ENCODE peak calls at places on chromosomes 12 and 14, in six cellular contexts. One of them, this sample, is unnamed.

GRCh38 chr12:18747960-18748359 is 10.0 kb downstream of the CAPZA3 start:
- DNase-seq in endothelial cell: no peak
- DNase-seq in breast epithelium: no peak
- DNase-seq in NCI-H1417 treated with DMSO at 0.1 percent for 48 hours: no peak
- DNase-seq in BJ: peak
- DNase-seq in lower leg skin: no peak
- DNase-seq in this sample: no peak

GRCh38 chr12:83389237-83389996 is 702.7 kb downstream of the TMTC2 start:
- DNase-seq in NCI-H1417 treated with DMSO at 0.1 percent for 48 hours: no peak
- DNase-seq in endothelial cell: peak
- DNase-seq in lower leg skin: no peak
- DNase-seq in BJ: no peak
- DNase-seq in breast epithelium: no peak
- DNase-seq in this sample: peak

GRCh38 chr14:93375673-93376156 is 28.7 kb downstream of the COX8C start:
- DNase-seq in lower leg skin: no peak
- DNase-seq in NCI-H1417 treated with DMSO at 0.1 percent for 48 hours: no peak
- DNase-seq in BJ: no peak
- DNase-seq in breast epithelium: no peak
- DNase-seq in endothelial cell: no peak
- DNase-seq in this sample: no peak

GRCh38 chr12:132812631-132813305 is 15.9 kb downstream of the GOLGA3 start:
- DNase-seq in breast epithelium: no peak
- DNase-seq in NCI-H1417 treated with DMSO at 0.1 percent for 48 hours: no peak
- DNase-seq in BJ: no peak
- DNase-seq in endothelial cell: no peak
- DNase-seq in lower leg skin: no peak
- DNase-seq in this sample: no peak

GRCh38 chr12:95648990-95649791 is 97.9 kb upstream of the USP44 start:
- DNase-seq in BJ: peak
- DNase-seq in breast epithelium: no peak
- DNase-seq in lower leg skin: no peak
- DNase-seq in NCI-H1417 treated with DMSO at 0.1 percent for 48 hours: no peak
- DNase-seq in endothelial cell: no peak
- DNase-seq in this sample: no peak

GRCh38 chr14:99117671-99118045 is 154.3 kb downstream of the BCL11B start:
- DNase-seq in BJ: no peak
- DNase-seq in endothelial cell: no peak
- DNase-seq in lower leg skin: no peak
- DNase-seq in breast epithelium: no peak
- DNase-seq in NCI-H1417 treated with DMSO at 0.1 percent for 48 hours: no peak
- DNase-seq in this sample: no peak

GRCh38 chr12:83665755-83666154 is 979.0 kb downstream of the TMTC2 start:
- DNase-seq in NCI-H1417 treated with DMSO at 0.1 percent for 48 hours: no peak
- DNase-seq in breast epithelium: no peak
- DNase-seq in endothelial cell: no peak
- DNase-seq in lower leg skin: no peak
- DNase-seq in BJ: no peak
- DNase-seq in this sample: no peak

GRCh38 chr14:60090864-60091519 is 731 bp upstream of the PCNX4 start:
- DNase-seq in breast epithelium: no peak
- DNase-seq in NCI-H1417 treated with DMSO at 0.1 percent for 48 hours: no peak
- DNase-seq in lower leg skin: no peak
- DNase-seq in BJ: no peak
- DNase-seq in endothelial cell: no peak
- DNase-seq in this sample: no peak

GRCh38 chr14:31902002-31902401 is 175.1 kb upstream of the ARHGAP5 start:
- DNase-seq in NCI-H1417 treated with DMSO at 0.1 percent for 48 hours: no peak
- DNase-seq in BJ: no peak
- DNase-seq in endothelial cell: no peak
- DNase-seq in lower leg skin: no peak
- DNase-seq in breast epithelium: no peak
- DNase-seq in this sample: no peak

GRCh38 chr14:99968931-99969330 is 96.3 kb upstream of the EVL start:
- DNase-seq in lower leg skin: no peak
- DNase-seq in breast epithelium: no peak
- DNase-seq in BJ: no peak
- DNase-seq in endothelial cell: no peak
- DNase-seq in NCI-H1417 treated with DMSO at 0.1 percent for 48 hours: no peak
- DNase-seq in this sample: no peak

GRCh38 chr12:5247144-5247543 is 184.8 kb upstream of the NTF3 start:
- DNase-seq in breast epithelium: no peak
- DNase-seq in NCI-H1417 treated with DMSO at 0.1 percent for 48 hours: no peak
- DNase-seq in endothelial cell: no peak
- DNase-seq in BJ: no peak
- DNase-seq in lower leg skin: no peak
- DNase-seq in this sample: no peak

GRCh38 chr14:92297818-92298595 is 25.0 kb upstream of the SLC24A4 start:
- DNase-seq in NCI-H1417 treated with DMSO at 0.1 percent for 48 hours: no peak
- DNase-seq in BJ: no peak
- DNase-seq in endothelial cell: no peak
- DNase-seq in lower leg skin: no peak
- DNase-seq in breast epithelium: no peak
- DNase-seq in this sample: no peak

GRCh38 chr12:42756841-42757661 is 167.5 kb upstream of the PRICKLE1 start:
- DNase-seq in lower leg skin: no peak
- DNase-seq in endothelial cell: no peak
- DNase-seq in BJ: peak
- DNase-seq in breast epithelium: no peak
- DNase-seq in NCI-H1417 treated with DMSO at 0.1 percent for 48 hours: no peak
- DNase-seq in this sample: peak

GRCh38 chr14:81991998-81992397 is 458.3 kb upstream of the SEL1L start:
- DNase-seq in breast epithelium: no peak
- DNase-seq in lower leg skin: no peak
- DNase-seq in NCI-H1417 treated with DMSO at 0.1 percent for 48 hours: no peak
- DNase-seq in BJ: no peak
- DNase-seq in endothelial cell: no peak
- DNase-seq in this sample: no peak

GRCh38 chr12:103657331-103657730 is 70.3 kb downstream of the STAB2 start:
- DNase-seq in BJ: no peak
- DNase-seq in breast epithelium: no peak
- DNase-seq in lower leg skin: no peak
- DNase-seq in NCI-H1417 treated with DMSO at 0.1 percent for 48 hours: no peak
- DNase-seq in endothelial cell: no peak
- DNase-seq in this sample: no peak

GRCh38 chr12:131195796-131196195 is 242.1 kb downstream of the ADGRD1 start:
- DNase-seq in lower leg skin: no peak
- DNase-seq in NCI-H1417 treated with DMSO at 0.1 percent for 48 hours: no peak
- DNase-seq in BJ: no peak
- DNase-seq in endothelial cell: no peak
- DNase-seq in breast epithelium: no peak
- DNase-seq in this sample: no peak

GRCh38 chr14:50233335-50234250 is 2.2 kb upstream of the SOS2 start:
- DNase-seq in BJ: no peak
- DNase-seq in lower leg skin: no peak
- DNase-seq in NCI-H1417 treated with DMSO at 0.1 percent for 48 hours: no peak
- DNase-seq in breast epithelium: no peak
- DNase-seq in endothelial cell: no peak
- DNase-seq in this sample: no peak

GRCh38 chr14:53509845-53510244 is 356.7 kb upstream of the DDHD1 start:
- DNase-seq in NCI-H1417 treated with DMSO at 0.1 percent for 48 hours: no peak
- DNase-seq in breast epithelium: no peak
- DNase-seq in lower leg skin: peak
- DNase-seq in endothelial cell: no peak
- DNase-seq in BJ: peak
- DNase-seq in this sample: no peak

GRCh38 chr14:77375164-77375950 is 1.5 kb downstream of the TMED8 start:
- DNase-seq in BJ: no peak
- DNase-seq in NCI-H1417 treated with DMSO at 0.1 percent for 48 hours: no peak
- DNase-seq in breast epithelium: no peak
- DNase-seq in lower leg skin: no peak
- DNase-seq in endothelial cell: no peak
- DNase-seq in this sample: no peak

GRCh38 chr14:42028607-42029006 is 421.9 kb downstream of the LRFN5 start:
- DNase-seq in BJ: no peak
- DNase-seq in lower leg skin: no peak
- DNase-seq in endothelial cell: no peak
- DNase-seq in NCI-H1417 treated with DMSO at 0.1 percent for 48 hours: no peak
- DNase-seq in breast epithelium: no peak
- DNase-seq in this sample: no peak

GRCh38 chr14:98494582-98494981 is 777.4 kb downstream of the BCL11B start:
- DNase-seq in NCI-H1417 treated with DMSO at 0.1 percent for 48 hours: no peak
- DNase-seq in BJ: no peak
- DNase-seq in lower leg skin: no peak
- DNase-seq in endothelial cell: no peak
- DNase-seq in breast epithelium: no peak
- DNase-seq in this sample: no peak

GRCh38 chr12:40945772-40946171 is 242.3 kb upstream of the PDZRN4 start:
- DNase-seq in NCI-H1417 treated with DMSO at 0.1 percent for 48 hours: no peak
- DNase-seq in breast epithelium: no peak
- DNase-seq in lower leg skin: no peak
- DNase-seq in BJ: no peak
- DNase-seq in endothelial cell: no peak
- DNase-seq in this sample: no peak

GRCh38 chr12:92829683-92830282 is 99.3 kb downstream of the EEA1 start:
- DNase-seq in endothelial cell: no peak
- DNase-seq in NCI-H1417 treated with DMSO at 0.1 percent for 48 hours: no peak
- DNase-seq in lower leg skin: no peak
- DNase-seq in breast epithelium: no peak
- DNase-seq in BJ: no peak
- DNase-seq in this sample: no peak

GRCh38 chr14:100193417-100194357 is 34.2 kb upstream of the DEGS2 start:
- DNase-seq in NCI-H1417 treated with DMSO at 0.1 percent for 48 hours: no peak
- DNase-seq in lower leg skin: no peak
- DNase-seq in endothelial cell: no peak
- DNase-seq in BJ: no peak
- DNase-seq in breast epithelium: no peak
- DNase-seq in this sample: no peak

GRCh38 chr12:32273712-32274111 is 125.6 kb upstream of the FGD4 start:
- DNase-seq in endothelial cell: peak
- DNase-seq in BJ: no peak
- DNase-seq in breast epithelium: no peak
- DNase-seq in NCI-H1417 treated with DMSO at 0.1 percent for 48 hours: no peak
- DNase-seq in lower leg skin: no peak
- DNase-seq in this sample: no peak

GRCh38 chr12:12384601-12385321 is 27.9 kb downstream of the BORCS5 start:
- DNase-seq in endothelial cell: no peak
- DNase-seq in breast epithelium: no peak
- DNase-seq in BJ: no peak
- DNase-seq in NCI-H1417 treated with DMSO at 0.1 percent for 48 hours: no peak
- DNase-seq in lower leg skin: no peak
- DNase-seq in this sample: peak

GRCh38 chr14:103846569-103847438 is 571 bp downstream of the PPP1R13B start:
- DNase-seq in BJ: no peak
- DNase-seq in lower leg skin: no peak
- DNase-seq in endothelial cell: peak
- DNase-seq in breast epithelium: no peak
- DNase-seq in NCI-H1417 treated with DMSO at 0.1 percent for 48 hours: no peak
- DNase-seq in this sample: no peak

GRCh38 chr14:60981626-60982455 is 796 bp downstream of the SLC38A6 start:
- DNase-seq in lower leg skin: no peak
- DNase-seq in endothelial cell: no peak
- DNase-seq in BJ: peak
- DNase-seq in NCI-H1417 treated with DMSO at 0.1 percent for 48 hours: no peak
- DNase-seq in breast epithelium: no peak
- DNase-seq in this sample: no peak

GRCh38 chr12:132320767-132321211 is 8.6 kb downstream of the GALNT9 start:
- DNase-seq in breast epithelium: no peak
- DNase-seq in endothelial cell: no peak
- DNase-seq in lower leg skin: no peak
- DNase-seq in NCI-H1417 treated with DMSO at 0.1 percent for 48 hours: no peak
- DNase-seq in BJ: no peak
- DNase-seq in this sample: no peak

GRCh38 chr12:107057071-107057834 is 36.1 kb downstream of the CRY1 start:
- DNase-seq in NCI-H1417 treated with DMSO at 0.1 percent for 48 hours: no peak
- DNase-seq in BJ: peak
- DNase-seq in breast epithelium: no peak
- DNase-seq in endothelial cell: no peak
- DNase-seq in lower leg skin: no peak
- DNase-seq in this sample: no peak

GRCh38 chr14:89921346-89921745 is 33.2 kb downstream of the EFCAB11 start:
- DNase-seq in endothelial cell: no peak
- DNase-seq in lower leg skin: no peak
- DNase-seq in NCI-H1417 treated with DMSO at 0.1 percent for 48 hours: no peak
- DNase-seq in breast epithelium: no peak
- DNase-seq in BJ: no peak
- DNase-seq in this sample: no peak

GRCh38 chr14:65239143-65239672 is 136.9 kb upstream of the MAX start:
- DNase-seq in NCI-H1417 treated with DMSO at 0.1 percent for 48 hours: no peak
- DNase-seq in BJ: peak
- DNase-seq in lower leg skin: no peak
- DNase-seq in endothelial cell: no peak
- DNase-seq in breast epithelium: no peak
- DNase-seq in this sample: no peak

GRCh38 chr12:12896261-12896660 is 4.9 kb downstream of the GPRC5A start:
- DNase-seq in endothelial cell: no peak
- DNase-seq in breast epithelium: no peak
- DNase-seq in NCI-H1417 treated with DMSO at 0.1 percent for 48 hours: no peak
- DNase-seq in BJ: no peak
- DNase-seq in lower leg skin: no peak
- DNase-seq in this sample: no peak

GRCh38 chr12:91732086-91732485 is 413.6 kb downstream of the BTG1 start:
- DNase-seq in BJ: no peak
- DNase-seq in lower leg skin: no peak
- DNase-seq in endothelial cell: no peak
- DNase-seq in breast epithelium: no peak
- DNase-seq in NCI-H1417 treated with DMSO at 0.1 percent for 48 hours: no peak
- DNase-seq in this sample: no peak

GRCh38 chr12:10562306-10562933 is 51.0 kb downstream of the MAGOHB start:
- DNase-seq in NCI-H1417 treated with DMSO at 0.1 percent for 48 hours: no peak
- DNase-seq in BJ: no peak
- DNase-seq in endothelial cell: peak
- DNase-seq in breast epithelium: no peak
- DNase-seq in lower leg skin: no peak
- DNase-seq in this sample: no peak

GRCh38 chr14:45679852-45680251 is 426.9 kb upstream of the MIS18BP1 start:
- DNase-seq in NCI-H1417 treated with DMSO at 0.1 percent for 48 hours: no peak
- DNase-seq in BJ: peak
- DNase-seq in breast epithelium: no peak
- DNase-seq in endothelial cell: no peak
- DNase-seq in lower leg skin: no peak
- DNase-seq in this sample: no peak

This sample was measured in iPS DF 19.7.